ENCODE peak calls at places on chromosomes 12 and 14, in nine cellular contexts. One of them, this sample, is unnamed. For H3K36me3, the result is how much of the 10 kb centered on the place peaks cover.

GRCh38 chr12:6018265-6018664 is 73.2 kb upstream of the ANO2 start:
- DNase-seq in uterus: no peak
- DNase-seq in thoracic aorta: no peak
- DNase-seq in HCT116: no peak
- DNase-seq in body of pancreas: no peak
- DNase-seq in DND-41: no peak
- DNase-seq in spleen: no peak
- DNase-seq in tibial nerve: no peak
- DNase-seq in heart left ventricle: no peak
- DNase-seq in this sample: no peak

GRCh38 chr12:4331221-4331620 is 10.2 kb downstream of the TIGAR start:
- DNase-seq in spleen: no peak
- DNase-seq in HCT116: no peak
- DNase-seq in body of pancreas: no peak
- DNase-seq in thoracic aorta: no peak
- DNase-seq in tibial nerve: no peak
- DNase-seq in uterus: no peak
- DNase-seq in DND-41: no peak
- DNase-seq in heart left ventricle: no peak
- DNase-seq in this sample: no peak

GRCh38 chr12:104602901-104603300 is 146.2 kb downstream of the CHST11 start:
- DNase-seq in HCT116: no peak
- DNase-seq in heart left ventricle: no peak
- DNase-seq in thoracic aorta: no peak
- DNase-seq in uterus: no peak
- DNase-seq in tibial nerve: no peak
- DNase-seq in body of pancreas: no peak
- DNase-seq in spleen: no peak
- DNase-seq in DND-41: no peak
- DNase-seq in this sample: no peak

GRCh38 chr12:130636370-130636769 is 79.7 kb downstream of the RIMBP2 start:
- DNase-seq in HCT116: no peak
- DNase-seq in body of pancreas: no peak
- DNase-seq in DND-41: no peak
- DNase-seq in thoracic aorta: no peak
- DNase-seq in tibial nerve: no peak
- DNase-seq in uterus: no peak
- DNase-seq in heart left ventricle: no peak
- DNase-seq in spleen: no peak
- DNase-seq in this sample: no peak

GRCh38 chr12:106358410-106359241 is 1.1 kb downstream of the POLR3B start:
- DNase-seq in spleen: no peak
- DNase-seq in HCT116: no peak
- DNase-seq in tibial nerve: no peak
- DNase-seq in heart left ventricle: peak
- DNase-seq in thoracic aorta: no peak
- DNase-seq in body of pancreas: peak
- DNase-seq in uterus: no peak
- DNase-seq in DND-41: no peak
- DNase-seq in this sample: no peak

GRCh38 chr12:27015730-27016076 is 1.5 kb upstream of the TM7SF3 start:
- DNase-seq in uterus: no peak
- DNase-seq in HCT116: peak
- DNase-seq in thoracic aorta: no peak
- DNase-seq in heart left ventricle: no peak
- DNase-seq in spleen: no peak
- DNase-seq in body of pancreas: no peak
- DNase-seq in tibial nerve: no peak
- DNase-seq in DND-41: no peak
- DNase-seq in this sample: peak

GRCh38 chr12:10661338-10661737 is 12.5 kb downstream of the STYK1 start:
- DNase-seq in DND-41: no peak
- DNase-seq in body of pancreas: no peak
- DNase-seq in uterus: no peak
- DNase-seq in heart left ventricle: no peak
- DNase-seq in HCT116: no peak
- DNase-seq in spleen: no peak
- DNase-seq in thoracic aorta: no peak
- DNase-seq in tibial nerve: no peak
- DNase-seq in this sample: no peak

GRCh38 chr12:48019639-48020265 is 15.5 kb upstream of the COL2A1 start:
- DNase-seq in HCT116: no peak
- DNase-seq in tibial nerve: no peak
- DNase-seq in body of pancreas: no peak
- DNase-seq in heart left ventricle: no peak
- DNase-seq in DND-41: no peak
- DNase-seq in uterus: no peak
- DNase-seq in spleen: no peak
- DNase-seq in thoracic aorta: no peak
- DNase-seq in this sample: no peak

GRCh38 chr12:28963554-28963953 is 185.5 kb upstream of the FAR2 start:
- DNase-seq in tibial nerve: no peak
- DNase-seq in body of pancreas: no peak
- DNase-seq in DND-41: no peak
- DNase-seq in thoracic aorta: no peak
- DNase-seq in HCT116: peak
- DNase-seq in uterus: no peak
- DNase-seq in heart left ventricle: no peak
- DNase-seq in spleen: no peak
- DNase-seq in this sample: no peak

GRCh38 chr12:63103489-63104131 is 47.4 kb downstream of the AVPR1A start:
- DNase-seq in body of pancreas: no peak
- DNase-seq in HCT116: peak
- DNase-seq in thoracic aorta: no peak
- DNase-seq in DND-41: peak
- DNase-seq in spleen: no peak
- DNase-seq in tibial nerve: no peak
- DNase-seq in heart left ventricle: no peak
- DNase-seq in uterus: no peak
- DNase-seq in this sample: no peak

GRCh38 chr14:69573841-69574265 is 818 bp downstream of the CCDC177 start:
- DNase-seq in thoracic aorta: no peak
- DNase-seq in tibial nerve: no peak
- DNase-seq in HCT116: no peak
- DNase-seq in spleen: no peak
- DNase-seq in body of pancreas: no peak
- DNase-seq in DND-41: no peak
- DNase-seq in uterus: no peak
- DNase-seq in heart left ventricle: no peak
- DNase-seq in this sample: no peak

GRCh38 chr14:100241279-100241678 is 2.3 kb downstream of the YY1 start:
- DNase-seq in heart left ventricle: no peak
- DNase-seq in spleen: no peak
- DNase-seq in tibial nerve: no peak
- DNase-seq in DND-41: no peak
- DNase-seq in HCT116: no peak
- DNase-seq in thoracic aorta: no peak
- DNase-seq in uterus: no peak
- DNase-seq in body of pancreas: no peak
- DNase-seq in this sample: no peak

GRCh38 chr14:93700928-93701327 is 87.4 kb downstream of the PRIMA1 start:
- DNase-seq in HCT116: no peak
- DNase-seq in tibial nerve: no peak
- DNase-seq in thoracic aorta: no peak
- DNase-seq in DND-41: no peak
- DNase-seq in spleen: no peak
- DNase-seq in heart left ventricle: no peak
- DNase-seq in uterus: no peak
- DNase-seq in body of pancreas: no peak
- DNase-seq in this sample: no peak

GRCh38 chr12:121657305-121658008 is 12.0 kb downstream of the MORN3 start:
- DNase-seq in heart left ventricle: no peak
- DNase-seq in spleen: no peak
- DNase-seq in DND-41: no peak
- DNase-seq in thoracic aorta: no peak
- DNase-seq in tibial nerve: no peak
- DNase-seq in uterus: no peak
- DNase-seq in body of pancreas: no peak
- DNase-seq in HCT116: no peak
- DNase-seq in this sample: no peak

GRCh38 chr14:51269634-51270033 is 29.6 kb downstream of the TMX1 start:
- DNase-seq in HCT116: no peak
- DNase-seq in uterus: no peak
- DNase-seq in spleen: no peak
- DNase-seq in thoracic aorta: no peak
- DNase-seq in DND-41: no peak
- DNase-seq in tibial nerve: no peak
- DNase-seq in heart left ventricle: no peak
- DNase-seq in body of pancreas: no peak
- DNase-seq in this sample: no peak

GRCh38 chr14:69716483-69717187 is 50.3 kb upstream of the SRSF5 start:
- DNase-seq in HCT116: no peak
- DNase-seq in DND-41: peak
- DNase-seq in tibial nerve: no peak
- DNase-seq in uterus: no peak
- DNase-seq in spleen: no peak
- DNase-seq in thoracic aorta: no peak
- DNase-seq in heart left ventricle: no peak
- DNase-seq in body of pancreas: no peak
- DNase-seq in this sample: no peak

GRCh38 chr12:74741113-74741512 is 203.5 kb downstream of the ATXN7L3B start:
- DNase-seq in body of pancreas: no peak
- DNase-seq in uterus: no peak
- DNase-seq in HCT116: no peak
- DNase-seq in thoracic aorta: no peak
- DNase-seq in tibial nerve: no peak
- DNase-seq in spleen: no peak
- DNase-seq in DND-41: no peak
- DNase-seq in heart left ventricle: no peak
- DNase-seq in this sample: no peak

GRCh38 chr12:98698603-98699463 is 53.7 kb downstream of the APAF1 start:
- DNase-seq in tibial nerve: peak
- DNase-seq in uterus: peak
- DNase-seq in heart left ventricle: peak
- DNase-seq in DND-41: peak
- DNase-seq in thoracic aorta: no peak
- DNase-seq in body of pancreas: peak
- DNase-seq in HCT116: peak
- DNase-seq in spleen: no peak
- DNase-seq in this sample: no peak

DNA sequence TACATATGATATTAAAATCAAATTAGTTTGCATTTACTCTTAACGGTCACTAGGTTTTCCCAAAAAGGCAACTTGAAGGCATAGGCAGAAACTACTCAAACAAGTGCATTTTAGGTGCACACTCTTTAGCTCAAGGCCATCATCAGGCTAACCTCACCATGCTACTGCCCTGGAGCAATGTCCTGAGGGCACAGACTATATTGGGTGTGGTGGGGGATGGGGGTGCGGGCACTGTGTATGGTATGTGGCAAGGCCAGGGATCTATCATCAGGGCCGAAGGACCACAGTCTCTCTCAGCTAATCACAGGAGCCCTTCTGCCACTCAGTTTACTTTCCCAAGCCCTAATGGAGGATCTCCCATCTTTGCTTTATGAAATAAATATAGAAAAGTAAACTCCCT is 51.9 kb downstream of the SH2B3 start:
- DNase-seq in thoracic aorta: no peak
- DNase-seq in uterus: no peak
- DNase-seq in body of pancreas: no peak
- DNase-seq in heart left ventricle: no peak
- DNase-seq in DND-41: no peak
- DNase-seq in HCT116: no peak
- DNase-seq in tibial nerve: no peak
- DNase-seq in spleen: no peak
- DNase-seq in this sample: no peak
- H3K36me3 ChIP-seq in thoracic aorta: under half
- H3K36me3 ChIP-seq in uterus: under half
- H3K36me3 ChIP-seq in body of pancreas: under half
- H3K36me3 ChIP-seq in heart left ventricle: half or more
- H3K36me3 ChIP-seq in DND-41: half or more
- H3K36me3 ChIP-seq in HCT116: under half
- H3K36me3 ChIP-seq in tibial nerve: half or more
- H3K36me3 ChIP-seq in spleen: half or more
- H3K36me3 ChIP-seq in this sample: under half

DNA sequence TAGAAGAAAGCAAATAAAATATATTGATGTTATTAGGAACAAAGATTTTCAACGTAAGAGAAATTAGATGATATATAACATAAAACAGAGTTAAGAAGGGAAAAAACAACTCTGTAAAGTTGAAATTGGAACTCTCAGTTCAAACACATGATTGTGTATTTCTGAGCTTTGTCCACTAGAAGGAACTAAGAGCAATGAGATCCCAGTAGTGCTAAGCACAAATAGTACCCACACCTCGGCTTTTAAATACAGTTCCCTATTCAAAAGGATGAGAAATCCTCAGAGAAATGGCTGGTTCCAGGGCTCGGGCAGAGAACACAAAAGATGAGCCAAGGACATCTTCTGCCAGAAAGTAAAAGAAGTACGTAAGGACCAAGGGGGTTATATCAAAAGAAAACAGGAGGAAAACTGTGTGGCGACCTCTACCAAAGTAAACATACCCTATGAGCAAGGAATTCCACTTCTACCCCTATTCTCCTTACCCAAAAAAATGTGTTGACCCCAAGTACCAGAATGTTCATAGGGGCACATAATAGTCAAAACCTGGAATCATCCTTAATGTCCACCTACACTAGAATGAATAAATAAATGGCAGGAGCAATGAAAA is 96.6 kb downstream of the SPTSSA start:
- DNase-seq in spleen: no peak
- DNase-seq in DND-41: no peak
- DNase-seq in body of pancreas: no peak
- DNase-seq in thoracic aorta: no peak
- DNase-seq in uterus: no peak
- DNase-seq in HCT116: no peak
- DNase-seq in tibial nerve: no peak
- DNase-seq in heart left ventricle: no peak
- DNase-seq in this sample: no peak
- TF ChIP-seq CTCF in spleen: no peak
- TF ChIP-seq CTCF in DND-41: no peak
- TF ChIP-seq CTCF in body of pancreas: peak
- TF ChIP-seq CTCF in thoracic aorta: peak
- TF ChIP-seq CTCF in uterus: no peak
- TF ChIP-seq CTCF in HCT116: peak
- TF ChIP-seq CTCF in tibial nerve: no peak
- TF ChIP-seq CTCF in heart left ventricle: no peak
- TF ChIP-seq CTCF in this sample: peak

GRCh38 chr14:31944256-31945073 is 132.6 kb upstream of the ARHGAP5 start:
- DNase-seq in thoracic aorta: no peak
- DNase-seq in spleen: no peak
- DNase-seq in tibial nerve: no peak
- DNase-seq in DND-41: no peak
- DNase-seq in uterus: no peak
- DNase-seq in body of pancreas: no peak
- DNase-seq in HCT116: no peak
- DNase-seq in heart left ventricle: no peak
- DNase-seq in this sample: peak
- H3K4me3 ChIP-seq in thoracic aorta: no peak
- H3K4me3 ChIP-seq in spleen: no peak
- H3K4me3 ChIP-seq in tibial nerve: no peak
- H3K4me3 ChIP-seq in DND-41: no peak
- H3K4me3 ChIP-seq in uterus: no peak
- H3K4me3 ChIP-seq in body of pancreas: no peak
- H3K4me3 ChIP-seq in HCT116: peak
- H3K4me3 ChIP-seq in heart left ventricle: no peak
- H3K4me3 ChIP-seq in this sample: no peak

DNA sequence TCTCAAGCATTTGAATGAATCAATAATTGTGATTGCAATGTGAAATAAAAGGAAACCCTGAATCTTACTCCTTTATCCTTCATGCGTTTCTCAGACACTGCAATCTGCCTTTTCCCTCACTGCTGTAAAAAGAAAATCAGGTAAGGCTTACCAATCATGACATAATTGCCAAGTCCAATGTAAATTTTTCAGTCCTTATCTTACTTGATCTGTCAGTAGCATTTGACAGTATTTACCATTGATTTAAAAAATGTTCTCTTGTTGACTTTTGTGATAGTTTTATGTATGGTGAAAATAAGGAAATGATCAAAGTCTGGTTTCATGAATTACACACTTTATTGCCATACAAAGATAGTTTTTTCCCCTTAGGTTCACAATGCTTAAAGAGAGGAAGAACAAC is 53.2 kb downstream of the ETNK1 start:
- DNase-seq in body of pancreas: no peak
- DNase-seq in heart left ventricle: no peak
- DNase-seq in tibial nerve: no peak
- DNase-seq in DND-41: no peak
- DNase-seq in HCT116: no peak
- DNase-seq in spleen: no peak
- DNase-seq in thoracic aorta: no peak
- DNase-seq in uterus: no peak
- DNase-seq in this sample: no peak
- H3K36me3 ChIP-seq in body of pancreas: under half
- H3K36me3 ChIP-seq in heart left ventricle: half or more
- H3K36me3 ChIP-seq in tibial nerve: half or more
- H3K36me3 ChIP-seq in DND-41: half or more
- H3K36me3 ChIP-seq in HCT116: under half
- H3K36me3 ChIP-seq in spleen: half or more
- H3K36me3 ChIP-seq in thoracic aorta: under half
- H3K36me3 ChIP-seq in uterus: under half
- H3K36me3 ChIP-seq in this sample: under half

This sample was measured in GM06990.